ENCODE peak calls at places on chromosomes 7 and 10, in seven cellular contexts. One of them, this sample, is unnamed.

GRCh38 chr7:74320645-74321178 is 31.5 kb downstream of the CLIP2 start:
- DNase-seq in lower leg skin: no peak
- DNase-seq in glutamatergic neuron: no peak
- DNase-seq in AG09319: no peak
- DNase-seq in IMR-90: no peak
- DNase-seq in GM10248: peak
- DNase-seq in CD4-positive, alpha-beta T cell: no peak
- DNase-seq in this sample: no peak

GRCh38 chr7:102728-103127 is 89.6 kb upstream of the FAM20C start:
- DNase-seq in lower leg skin: no peak
- DNase-seq in glutamatergic neuron: no peak
- DNase-seq in AG09319: peak
- DNase-seq in IMR-90: no peak
- DNase-seq in GM10248: no peak
- DNase-seq in CD4-positive, alpha-beta T cell: no peak
- DNase-seq in this sample: no peak

GRCh38 chr7:55240418-55241142 is 124.6 kb upstream of the LANCL2 start:
- DNase-seq in lower leg skin: no peak
- DNase-seq in glutamatergic neuron: no peak
- DNase-seq in AG09319: no peak
- DNase-seq in IMR-90: no peak
- DNase-seq in GM10248: no peak
- DNase-seq in CD4-positive, alpha-beta T cell: no peak
- DNase-seq in this sample: no peak

GRCh38 chr10:106930751-106931150 is 233.8 kb downstream of the SORCS1 start:
- DNase-seq in lower leg skin: no peak
- DNase-seq in glutamatergic neuron: no peak
- DNase-seq in AG09319: no peak
- DNase-seq in IMR-90: no peak
- DNase-seq in GM10248: no peak
- DNase-seq in CD4-positive, alpha-beta T cell: no peak
- DNase-seq in this sample: no peak

GRCh38 chr10:28382520-28383269 is 79.8 kb upstream of the MPP7 start:
- DNase-seq in lower leg skin: no peak
- DNase-seq in glutamatergic neuron: no peak
- DNase-seq in AG09319: peak
- DNase-seq in IMR-90: peak
- DNase-seq in GM10248: no peak
- DNase-seq in CD4-positive, alpha-beta T cell: no peak
- DNase-seq in this sample: peak

GRCh38 chr10:99740261-99740660 is 8.2 kb downstream of the CUTC start:
- DNase-seq in lower leg skin: no peak
- DNase-seq in glutamatergic neuron: no peak
- DNase-seq in AG09319: no peak
- DNase-seq in IMR-90: no peak
- DNase-seq in GM10248: no peak
- DNase-seq in CD4-positive, alpha-beta T cell: no peak
- DNase-seq in this sample: no peak

GRCh38 chr7:1746491-1746975 is 76.5 kb downstream of the ELFN1 start:
- DNase-seq in lower leg skin: no peak
- DNase-seq in glutamatergic neuron: no peak
- DNase-seq in AG09319: no peak
- DNase-seq in IMR-90: no peak
- DNase-seq in GM10248: no peak
- DNase-seq in CD4-positive, alpha-beta T cell: no peak
- DNase-seq in this sample: no peak

GRCh38 chr10:103884681-103885139 is 29.3 kb upstream of the SH3PXD2A start:
- DNase-seq in lower leg skin: no peak
- DNase-seq in glutamatergic neuron: no peak
- DNase-seq in AG09319: no peak
- DNase-seq in IMR-90: peak
- DNase-seq in GM10248: peak
- DNase-seq in CD4-positive, alpha-beta T cell: no peak
- DNase-seq in this sample: no peak

GRCh38 chr10:132457328-132458070 is 60.5 kb downstream of the PWWP2B start:
- DNase-seq in lower leg skin: no peak
- DNase-seq in glutamatergic neuron: peak
- DNase-seq in AG09319: no peak
- DNase-seq in IMR-90: no peak
- DNase-seq in GM10248: no peak
- DNase-seq in CD4-positive, alpha-beta T cell: no peak
- DNase-seq in this sample: no peak

GRCh38 chr10:94963901-94964300 is 25.4 kb downstream of the CYP2C9 start:
- DNase-seq in lower leg skin: no peak
- DNase-seq in glutamatergic neuron: no peak
- DNase-seq in AG09319: no peak
- DNase-seq in IMR-90: peak
- DNase-seq in GM10248: peak
- DNase-seq in CD4-positive, alpha-beta T cell: no peak
- DNase-seq in this sample: no peak

GRCh38 chr10:11841375-11841774 is 18.2 kb downstream of the PROSER2 start:
- DNase-seq in lower leg skin: no peak
- DNase-seq in glutamatergic neuron: no peak
- DNase-seq in AG09319: no peak
- DNase-seq in IMR-90: no peak
- DNase-seq in GM10248: no peak
- DNase-seq in CD4-positive, alpha-beta T cell: no peak
- DNase-seq in this sample: no peak

GRCh38 chr7:156612930-156613329 is 27.6 kb upstream of the RNF32 start:
- DNase-seq in lower leg skin: no peak
- DNase-seq in glutamatergic neuron: no peak
- DNase-seq in AG09319: no peak
- DNase-seq in IMR-90: no peak
- DNase-seq in GM10248: no peak
- DNase-seq in CD4-positive, alpha-beta T cell: peak
- DNase-seq in this sample: no peak

GRCh38 chr10:43854042-43854441 is 205.4 kb upstream of the ZNF32 start:
- DNase-seq in lower leg skin: peak
- DNase-seq in glutamatergic neuron: no peak
- DNase-seq in AG09319: no peak
- DNase-seq in IMR-90: peak
- DNase-seq in GM10248: no peak
- DNase-seq in CD4-positive, alpha-beta T cell: no peak
- DNase-seq in this sample: no peak

GRCh38 chr10:94397549-94398370 is 4.6 kb upstream of the TBC1D12 start:
- DNase-seq in lower leg skin: no peak
- DNase-seq in glutamatergic neuron: no peak
- DNase-seq in AG09319: no peak
- DNase-seq in IMR-90: peak
- DNase-seq in GM10248: no peak
- DNase-seq in CD4-positive, alpha-beta T cell: no peak
- DNase-seq in this sample: no peak

GRCh38 chr7:115782716-115783460 is 247.7 kb downstream of the TFEC start:
- DNase-seq in lower leg skin: no peak
- DNase-seq in glutamatergic neuron: no peak
- DNase-seq in AG09319: peak
- DNase-seq in IMR-90: no peak
- DNase-seq in GM10248: no peak
- DNase-seq in CD4-positive, alpha-beta T cell: no peak
- DNase-seq in this sample: no peak

GRCh38 chr7:41438919-41439882 is 263.7 kb downstream of the INHBA start:
- DNase-seq in lower leg skin: no peak
- DNase-seq in glutamatergic neuron: no peak
- DNase-seq in AG09319: no peak
- DNase-seq in IMR-90: no peak
- DNase-seq in GM10248: no peak
- DNase-seq in CD4-positive, alpha-beta T cell: no peak
- DNase-seq in this sample: no peak
- TF ChIP-seq CTCF in lower leg skin: no peak
- TF ChIP-seq CTCF in glutamatergic neuron: no peak
- TF ChIP-seq CTCF in AG09319: no peak
- TF ChIP-seq CTCF in IMR-90: no peak
- TF ChIP-seq CTCF in GM10248: no peak
- TF ChIP-seq CTCF in CD4-positive, alpha-beta T cell: no peak
- TF ChIP-seq CTCF in this sample: no peak

GRCh38 chr7:147014596-147014995 is 898.0 kb downstream of the CNTNAP2 start:
- DNase-seq in lower leg skin: no peak
- DNase-seq in glutamatergic neuron: no peak
- DNase-seq in AG09319: no peak
- DNase-seq in IMR-90: no peak
- DNase-seq in GM10248: no peak
- DNase-seq in CD4-positive, alpha-beta T cell: no peak
- DNase-seq in this sample: no peak
- TF ChIP-seq CTCF in lower leg skin: no peak
- TF ChIP-seq CTCF in glutamatergic neuron: no peak
- TF ChIP-seq CTCF in AG09319: no peak
- TF ChIP-seq CTCF in IMR-90: no peak
- TF ChIP-seq CTCF in GM10248: no peak
- TF ChIP-seq CTCF in CD4-positive, alpha-beta T cell: no peak
- TF ChIP-seq CTCF in this sample: no peak

GRCh38 chr7:5543361-5543760 is 119.7 kb upstream of the TNRC18 start:
- DNase-seq in lower leg skin: no peak
- DNase-seq in glutamatergic neuron: no peak
- DNase-seq in AG09319: no peak
- DNase-seq in IMR-90: no peak
- DNase-seq in GM10248: no peak
- DNase-seq in CD4-positive, alpha-beta T cell: no peak
- DNase-seq in this sample: no peak
- TF ChIP-seq CTCF in lower leg skin: no peak
- TF ChIP-seq CTCF in glutamatergic neuron: no peak
- TF ChIP-seq CTCF in AG09319: no peak
- TF ChIP-seq CTCF in IMR-90: no peak
- TF ChIP-seq CTCF in GM10248: no peak
- TF ChIP-seq CTCF in CD4-positive, alpha-beta T cell: no peak
- TF ChIP-seq CTCF in this sample: no peak

GRCh38 chr10:96619120-96619519 is 32.3 kb upstream of the TM9SF3 start:
- DNase-seq in lower leg skin: no peak
- DNase-seq in glutamatergic neuron: no peak
- DNase-seq in AG09319: no peak
- DNase-seq in IMR-90: no peak
- DNase-seq in GM10248: no peak
- DNase-seq in CD4-positive, alpha-beta T cell: no peak
- DNase-seq in this sample: no peak
- TF ChIP-seq CTCF in lower leg skin: no peak
- TF ChIP-seq CTCF in glutamatergic neuron: no peak
- TF ChIP-seq CTCF in AG09319: no peak
- TF ChIP-seq CTCF in IMR-90: no peak
- TF ChIP-seq CTCF in GM10248: no peak
- TF ChIP-seq CTCF in CD4-positive, alpha-beta T cell: no peak
- TF ChIP-seq CTCF in this sample: no peak

GRCh38 chr7:81256991-81257390 is 338.1 kb upstream of the SEMA3C start:
- DNase-seq in lower leg skin: no peak
- DNase-seq in glutamatergic neuron: peak
- DNase-seq in AG09319: no peak
- DNase-seq in IMR-90: peak
- DNase-seq in GM10248: no peak
- DNase-seq in CD4-positive, alpha-beta T cell: no peak
- DNase-seq in this sample: no peak
- TF ChIP-seq CTCF in lower leg skin: no peak
- TF ChIP-seq CTCF in glutamatergic neuron: no peak
- TF ChIP-seq CTCF in AG09319: peak
- TF ChIP-seq CTCF in IMR-90: peak
- TF ChIP-seq CTCF in GM10248: no peak
- TF ChIP-seq CTCF in CD4-positive, alpha-beta T cell: no peak
- TF ChIP-seq CTCF in this sample: no peak